ENCODE peak calls at places on chromosomes 3 and 15, in ten cellular contexts. O is mucosa of descending colon, N is astrocyte, E is mesenchymal stem cell, M is uterus, H is fibroblast of lung, A is H7, T is SJSA1, Q is left ventricle myocardium inferior, P is Peyer's patch. G is an unnamed sample.

GRCh38 chr3:66450389-66451022 is 50.3 kb downstream of the LRIG1 start:
- DNase-seq in A (no peak), N (peak; percentile 76), P (no peak), O (no peak), T (no peak), Q (peak; percentile 55), E (no peak), M (peak; percentile 80), H (peak; percentile 77), G (peak; percentile 76)

GRCh38 chr3:127589600-127590281 is 792 bp downstream of the TPRA1 start:
- DNase-seq in A (peak; percentile 71), Q (no peak), M (no peak), H (no peak), E (peak; percentile 33), T (no peak), N (no peak), P (no peak), O (peak; percentile 71), G (no peak)

GRCh38 chr15:45715528-45715927 is 80.7 kb downstream of the SQOR start:
- DNase-seq in O (no peak), A (no peak), Q (no peak), T (no peak), H (peak; percentile 47), M (no peak), P (no peak), N (no peak), E (peak; percentile 23), G (peak; percentile 70)

GRCh38 chr3:142586803-142587406 is 8.4 kb upstream of the ATR start:
- DNase-seq in T (peak; percentile 57), P (no peak), M (no peak), E (peak; percentile 79), H (peak; percentile 84), A (peak; percentile 41), Q (no peak), O (no peak), N (peak; percentile 64), G (peak; percentile 85)

GRCh38 chr15:78977091-78977571 is 32.3 kb upstream of the CTSH start:
- DNase-seq in E (no peak), Q (no peak), H (no peak), O (no peak), M (no peak), A (no peak), N (no peak), P (peak; percentile 34), T (no peak), G (no peak)

GRCh38 chr3:15645740-15646490 is 44.4 kb downstream of the BTD start:
- DNase-seq in T (peak; percentile 94), P (no peak), M (peak; percentile 75), H (peak; percentile 81), N (peak; percentile 98), O (no peak), A (no peak), Q (no peak), E (peak; percentile 96), G (peak; percentile 72)

GRCh38 chr15:63246691-63247464 is 30.5 kb upstream of the APH1B start:
- DNase-seq in E (peak; percentile 92), Q (no peak), N (peak; percentile 58), A (no peak), M (no peak), P (no peak), H (peak; percentile 98), T (no peak), O (no peak), G (peak; percentile 97)

GRCh38 chr3:14424711-14425573 is 22.5 kb downstream of the SLC6A6 start:
- DNase-seq in Q (no peak), N (no peak), H (peak; percentile 45), P (peak; percentile 54), A (no peak), T (no peak), E (peak; percentile 67), O (no peak), M (no peak), G (no peak)

GRCh38 chr3:150130404-150131100 is 159.9 kb upstream of the PFN2 start:
- DNase-seq in P (no peak), A (peak; percentile 44), E (no peak), Q (no peak), M (no peak), O (no peak), H (no peak), N (no peak), T (no peak), G (no peak)

GRCh38 chr15:79035111-79035601 is 55.4 kb downstream of the RASGRF1 start:
- DNase-seq in T (no peak), A (peak; percentile 78), N (no peak), H (no peak), P (no peak), E (peak; percentile 9), M (no peak), Q (no peak), O (no peak), G (peak; percentile 13)

GRCh38 chr3:155431856-155432570 is 138.5 kb upstream of the STRIT1 start:
- DNase-seq in N (no peak), O (no peak), A (no peak), H (no peak), P (no peak), Q (no peak), E (no peak), T (no peak), M (no peak), G (no peak)

GRCh38 chr15:53193149-53193548 is 403.0 kb upstream of the ONECUT1 start:
- DNase-seq in E (no peak), A (peak; percentile 26), T (no peak), M (no peak), H (peak; percentile 1), N (peak; percentile 6), Q (no peak), O (no peak), P (no peak), G (peak; percentile 12)

GRCh38 chr3:193560870-193561269 is 6.2 kb upstream of the ATP13A4 start:
- DNase-seq in T (no peak), O (no peak), H (no peak), P (no peak), M (no peak), E (no peak), Q (peak; percentile 34), A (no peak), N (no peak), G (no peak)

GRCh38 chr3:119181765-119182164 is 8.4 kb downstream of the UPK1B start:
- DNase-seq in A (no peak), M (no peak), H (no peak), O (no peak), Q (no peak), N (peak; percentile 33), T (peak; percentile 49), E (no peak), P (no peak), G (peak; percentile 28)

GRCh38 chr3:54917862-54918261 is 10.0 kb downstream of the LRTM1 start:
- DNase-seq in Q (no peak), O (no peak), E (no peak), N (peak; percentile 20), A (no peak), H (no peak), T (no peak), P (no peak), M (no peak), G (no peak)

GRCh38 chr3:151047636-151048035 is 37.8 kb upstream of the MED12L start:
- DNase-seq in O (no peak), A (no peak), E (no peak), P (no peak), M (no peak), Q (no peak), H (peak; percentile 21), T (no peak), N (peak; percentile 2), G (peak; percentile 58)

GRCh38 chr15:63196846-63197245 is 7.4 kb downstream of the RAB8B start:
- DNase-seq in H (no peak), M (no peak), A (no peak), Q (no peak), O (no peak), N (no peak), E (no peak), P (no peak), T (no peak), G (no peak)

GRCh38 chr3:184773341-184774186 is 38.4 kb upstream of the VPS8 start:
- DNase-seq in A (no peak), Q (peak; percentile 45), T (no peak), E (peak; percentile 45), P (no peak), M (peak; percentile 55), O (no peak), N (no peak), H (peak; percentile 77), G (no peak)
- H3K4me3 ChIP-seq in A (no peak overlapping the region), Q (peak overlapping the region; percentile 33), T (no peak overlapping the region), E (peak overlapping the region; percentile 28), P (no peak overlapping the region), M (no peak overlapping the region), O (no peak overlapping the region), N (no peak overlapping the region), H (no peak overlapping the region), G (no peak overlapping the region)

DNA sequence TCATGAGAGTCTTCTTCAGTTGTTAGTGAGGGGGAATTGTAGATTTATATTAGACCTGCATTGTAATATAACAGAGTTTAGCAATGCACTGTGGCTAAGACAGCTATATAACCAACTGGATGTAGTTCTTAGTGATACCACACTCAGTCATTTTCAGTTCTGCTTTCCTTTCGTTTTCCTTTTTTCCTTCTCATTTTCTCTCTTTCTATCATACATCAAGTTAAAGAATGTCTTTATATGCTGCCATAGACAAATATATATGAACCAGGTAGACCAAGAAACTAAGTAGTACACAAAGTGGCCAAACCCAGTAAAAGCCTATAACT is 43.7 kb upstream of the CD47 start:
- DNase-seq in E (no peak), M (no peak), Q (no peak), O (no peak), N (no peak), T (no peak), H (no peak), P (no peak), A (no peak), G (no peak)
- H3K4me3 ChIP-seq in E (no peak overlapping the region), M (no peak overlapping the region), Q (no peak overlapping the region), O (no peak overlapping the region), N (no peak overlapping the region), T (no peak overlapping the region), H (no peak overlapping the region), P (no peak overlapping the region), A (no peak overlapping the region), G (no peak overlapping the region)

DNA sequence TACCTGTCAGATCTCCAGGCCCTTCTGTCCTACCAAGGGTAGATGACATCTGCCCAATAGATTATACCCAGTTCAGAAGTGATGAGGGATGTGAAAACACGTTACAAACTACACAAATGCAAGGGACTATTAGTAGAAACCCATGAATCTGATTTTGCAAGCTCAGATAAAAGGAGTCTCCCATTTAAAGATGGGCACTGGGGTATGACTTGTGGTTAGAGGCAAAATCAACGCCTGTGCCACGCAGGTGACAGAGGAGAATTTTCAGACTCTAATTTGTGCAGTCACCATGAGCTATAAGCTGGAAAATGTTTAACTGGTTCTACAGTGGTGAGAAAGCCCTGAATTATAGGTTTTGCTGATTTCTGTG is 184.4 kb upstream of the LPP start:
- DNase-seq in H (no peak), E (no peak), N (no peak), P (no peak), Q (no peak), M (no peak), A (no peak), T (no peak), O (no peak), G (no peak)
- H3K4me3 ChIP-seq in H (no peak overlapping the region), E (no peak overlapping the region), N (no peak overlapping the region), P (no peak overlapping the region), Q (no peak overlapping the region), M (no peak overlapping the region), A (no peak overlapping the region), T (no peak overlapping the region), O (no peak overlapping the region), G (no peak overlapping the region)

DNA sequence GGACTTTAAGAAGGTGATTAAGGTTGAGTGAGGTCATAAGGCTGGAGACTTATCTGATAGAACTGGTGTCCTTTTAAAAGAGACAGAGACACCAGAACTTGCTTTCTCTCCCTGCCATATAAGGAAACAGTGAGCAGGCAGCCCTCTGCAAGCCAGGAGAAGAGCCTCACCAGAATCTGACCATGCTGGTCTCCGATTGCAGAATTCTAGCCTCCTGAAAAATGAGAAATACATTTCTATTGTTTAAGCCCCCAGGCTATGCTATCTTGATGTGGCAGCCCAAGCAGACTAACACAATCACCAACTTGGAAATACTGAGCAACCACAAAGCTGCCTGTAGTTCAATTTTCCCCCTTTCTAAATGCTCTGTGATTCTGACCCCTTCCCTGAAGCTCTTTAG is 161.4 kb upstream of the RARB start:
- DNase-seq in O (no peak), Q (no peak), A (no peak), H (no peak), E (no peak), M (no peak), N (no peak), T (no peak), P (no peak), G (no peak)
- H3K4me3 ChIP-seq in O (no peak overlapping the region), Q (no peak overlapping the region), A (no peak overlapping the region), H (no peak overlapping the region), E (no peak overlapping the region), M (no peak overlapping the region), N (no peak overlapping the region), T (no peak overlapping the region), P (no peak overlapping the region), G (no peak overlapping the region)